ENCODE peak calls at places on chromosome 5, in seven cellular contexts. D, S, V, O, N, Y and G are unnamed samples.

GRCh38 chr5:81007637-81008027 is 47.5 kb downstream of the RASGRF2 start:
- DNase-seq in D (no peak), S (no peak), V (no peak), O (no peak), N (no peak), Y (no peak), G (no peak)

GRCh38 chr5:138596105-138596987 is 21.1 kb upstream of the HSPA9 start:
- DNase-seq in D (no peak), S (peak), V (no peak), O (peak), N (peak), Y (no peak), G (no peak)

GRCh38 chr5:31096238-31096865 is 97.1 kb upstream of the CDH6 start:
- DNase-seq in D (no peak), S (no peak), V (no peak), O (no peak), N (no peak), Y (no peak), G (no peak)

GRCh38 chr5:78738693-78739300 is 90.2 kb upstream of the LHFPL2 start:
- DNase-seq in D (no peak), S (no peak), V (no peak), O (no peak), N (no peak), Y (no peak), G (no peak)

GRCh38 chr5:12109075-12109688 is 204.9 kb upstream of the CTNND2 start:
- DNase-seq in D (no peak), S (no peak), V (no peak), O (no peak), N (no peak), Y (no peak), G (no peak)

GRCh38 chr5:160001457-160001856 is 7.5 kb upstream of the TTC1 start:
- DNase-seq in D (no peak), S (no peak), V (no peak), O (no peak), N (no peak), Y (no peak), G (no peak)

GRCh38 chr5:167743685-167744084 is 547.8 kb upstream of the WWC1 start:
- DNase-seq in D (peak), S (no peak), V (no peak), O (no peak), N (no peak), Y (no peak), G (peak)

GRCh38 chr5:34682926-34683623 is 26.9 kb downstream of the RAI14 start:
- DNase-seq in D (no peak), S (no peak), V (no peak), O (no peak), N (no peak), Y (no peak), G (no peak)

GRCh38 chr5:79576606-79577289 is 35.5 kb upstream of the TENT2 start:
- DNase-seq in D (no peak), S (no peak), V (no peak), O (no peak), N (no peak), Y (no peak), G (no peak)

GRCh38 chr5:14716755-14717752 is 52.5 kb downstream of the OTULIN start:
- DNase-seq in D (no peak), S (no peak), V (no peak), O (no peak), N (no peak), Y (no peak), G (no peak)

GRCh38 chr5:96344678-96345612 is 88.1 kb downstream of the PCSK1 start:
- DNase-seq in D (peak), S (no peak), V (no peak), O (peak), N (peak), Y (no peak), G (peak)

GRCh38 chr5:77356740-77357139 is 135.4 kb downstream of the WDR41 start:
- DNase-seq in D (peak), S (no peak), V (no peak), O (no peak), N (no peak), Y (no peak), G (peak)

GRCh38 chr5:53008751-53009150 is 19.6 kb downstream of the ITGA2 start:
- DNase-seq in D (peak), S (no peak), V (no peak), O (no peak), N (peak), Y (no peak), G (peak)

GRCh38 chr5:32942225-32942989 is 231.3 kb downstream of the NPR3 start:
- DNase-seq in D (no peak), S (no peak), V (no peak), O (peak), N (peak), Y (no peak), G (no peak)

GRCh38 chr5:34488984-34489383 is 167.1 kb upstream of the RAI14 start:
- DNase-seq in D (no peak), S (no peak), V (no peak), O (no peak), N (no peak), Y (no peak), G (no peak)

GRCh38 chr5:14036514-14036913 is 92.0 kb upstream of the DNAH5 start:
- DNase-seq in D (no peak), S (no peak), V (no peak), O (peak), N (no peak), Y (no peak), G (peak)

GRCh38 chr5:117547192-117547591 is 972.6 kb upstream of the SEMA6A start:
- DNase-seq in D (no peak), S (no peak), V (no peak), O (no peak), N (no peak), Y (no peak), G (no peak)

GRCh38 chr5:132747693-132748440 is 641 bp downstream of the CCNI2 start:
- DNase-seq in D (no peak), S (no peak), V (no peak), O (no peak), N (no peak), Y (peak), G (no peak)

GRCh38 chr5:144328980-144329379 is 158.3 kb downstream of the KCTD16 start:
- DNase-seq in D (no peak), S (no peak), V (no peak), O (no peak), N (no peak), Y (no peak), G (no peak)

GRCh38 chr5:80125962-80126480 is 90.9 kb downstream of the THBS4 start:
- DNase-seq in D (peak), S (no peak), V (no peak), O (no peak), N (peak), Y (no peak), G (peak)

GRCh38 chr5:33343661-33344327 is 97.0 kb upstream of the TARS1 start:
- DNase-seq in D (peak), S (no peak), V (no peak), O (no peak), N (no peak), Y (no peak), G (peak)

GRCh38 chr5:110844251-110844650 is 105.4 kb downstream of the SLC25A46 start:
- DNase-seq in D (no peak), S (no peak), V (no peak), O (no peak), N (no peak), Y (no peak), G (no peak)

GRCh38 chr5:173047838-173048105 is 8.4 kb upstream of the CREBRF start:
- DNase-seq in D (no peak), S (no peak), V (no peak), O (no peak), N (no peak), Y (no peak), G (no peak)

GRCh38 chr5:111685969-111686368 is 71.0 kb downstream of the NREP start:
- DNase-seq in D (no peak), S (no peak), V (no peak), O (peak), N (peak), Y (no peak), G (no peak)

GRCh38 chr5:6788439-6788838 is 75.2 kb downstream of the TENT4A start:
- DNase-seq in D (no peak), S (no peak), V (no peak), O (no peak), N (no peak), Y (no peak), G (no peak)

GRCh38 chr5:174777545-174777944 is 53.2 kb downstream of the MSX2 start:
- DNase-seq in D (no peak), S (no peak), V (no peak), O (no peak), N (no peak), Y (no peak), G (no peak)

GRCh38 chr5:53350991-53351770 is 129.2 kb upstream of the FST start:
- DNase-seq in D (no peak), S (no peak), V (no peak), O (no peak), N (no peak), Y (no peak), G (no peak)

GRCh38 chr5:8949908-8950307 is 596.0 kb downstream of the SEMA5A start:
- DNase-seq in D (no peak), S (no peak), V (no peak), O (no peak), N (no peak), Y (no peak), G (no peak)

GRCh38 chr5:42591026-42591425 is 165.6 kb upstream of the CCDC152 start:
- DNase-seq in D (peak), S (peak), V (peak), O (no peak), N (no peak), Y (no peak), G (no peak)

GRCh38 chr5:29193972-29194371 is 1999.5 kb upstream of the CDH6 start:
- DNase-seq in D (no peak), S (no peak), V (no peak), O (no peak), N (no peak), Y (no peak), G (no peak)

GRCh38 chr5:51391175-51391574 is 7.9 kb downstream of the ISL1 start:
- DNase-seq in D (no peak), S (no peak), V (no peak), O (no peak), N (no peak), Y (no peak), G (no peak)

GRCh38 chr5:15554542-15554941 is 54.6 kb downstream of the FBXL7 start:
- DNase-seq in D (no peak), S (no peak), V (no peak), O (no peak), N (no peak), Y (no peak), G (no peak)

GRCh38 chr5:132807163-132807838 is 5.8 kb upstream of the SOWAHA start:
- DNase-seq in D (no peak), S (peak), V (no peak), O (peak), N (peak), Y (peak), G (no peak)

GRCh38 chr5:138502121-138502520 is 36.8 kb downstream of the EGR1 start:
- DNase-seq in D (peak), S (no peak), V (no peak), O (no peak), N (no peak), Y (no peak), G (no peak)

GRCh38 chr5:134436523-134437339 is 25.1 kb upstream of the CDKN2AIPNL start:
- DNase-seq in D (peak), S (peak), V (peak), O (no peak), N (peak), Y (peak), G (peak)

GRCh38 chr5:104998572-104998971 is 1436.0 kb upstream of the NUDT12 start:
- DNase-seq in D (no peak), S (no peak), V (no peak), O (no peak), N (no peak), Y (no peak), G (no peak)

GRCh38 chr5:159341914-159342313 is 11.6 kb upstream of the IL12B start:
- DNase-seq in D (peak), S (no peak), V (no peak), O (no peak), N (peak), Y (peak), G (peak)

GRCh38 chr5:90793183-90793582 is 234.6 kb downstream of the ADGRV1 start:
- DNase-seq in D (no peak), S (no peak), V (no peak), O (no peak), N (no peak), Y (no peak), G (no peak)
- TF ChIP-seq CTCF in D (peak), S (no peak), V (no peak), O (no peak), N (peak), Y (no peak), G (peak)

GRCh38 chr5:24535646-24536045 is 109.1 kb downstream of the CDH10 start:
- DNase-seq in D (no peak), S (no peak), V (no peak), O (peak), N (peak), Y (no peak), G (no peak)
- TF ChIP-seq CTCF in D (no peak), S (no peak), V (no peak), O (peak), N (no peak), Y (no peak), G (no peak)

GRCh38 chr5:157324237-157324636 is 58.3 kb downstream of the CYFIP2 start:
- DNase-seq in D (no peak), S (no peak), V (no peak), O (no peak), N (peak), Y (no peak), G (no peak)
- TF ChIP-seq CTCF in D (peak), S (no peak), V (no peak), O (peak), N (peak), Y (no peak), G (peak)

DNA sequence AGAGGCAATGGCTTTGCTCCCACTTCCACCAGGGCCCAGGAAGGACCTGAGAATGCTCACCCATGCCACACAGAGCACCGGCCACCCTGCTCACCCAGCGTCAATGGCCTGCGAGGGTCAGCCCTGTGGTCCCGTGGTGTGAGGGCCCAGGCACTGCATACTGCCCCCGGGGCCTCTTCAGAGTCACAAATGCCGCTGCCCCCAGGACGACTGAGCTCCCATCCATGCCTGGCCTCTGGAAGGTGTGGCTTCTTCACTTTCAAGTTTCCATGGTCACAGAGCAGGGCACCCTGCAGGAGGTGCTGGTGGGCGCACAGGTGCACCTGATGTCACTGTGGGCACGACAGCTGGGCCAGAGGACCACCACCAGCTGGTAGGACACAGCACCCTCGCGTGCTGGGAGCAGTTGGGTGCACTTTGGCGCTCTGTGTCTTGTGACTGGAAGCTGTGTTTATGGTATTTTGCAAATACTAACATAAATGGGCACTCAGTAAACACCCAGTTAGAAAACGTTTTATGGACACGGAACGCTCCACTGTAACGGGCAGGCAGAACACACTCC is 12.5 kb upstream of the ZDHHC11 start:
- DNase-seq in D (no peak), S (no peak), V (no peak), O (no peak), N (no peak), Y (no peak), G (no peak)
- TF ChIP-seq CTCF in D (no peak), S (no peak), V (no peak), O (no peak), N (no peak), Y (no peak), G (no peak)

DNA sequence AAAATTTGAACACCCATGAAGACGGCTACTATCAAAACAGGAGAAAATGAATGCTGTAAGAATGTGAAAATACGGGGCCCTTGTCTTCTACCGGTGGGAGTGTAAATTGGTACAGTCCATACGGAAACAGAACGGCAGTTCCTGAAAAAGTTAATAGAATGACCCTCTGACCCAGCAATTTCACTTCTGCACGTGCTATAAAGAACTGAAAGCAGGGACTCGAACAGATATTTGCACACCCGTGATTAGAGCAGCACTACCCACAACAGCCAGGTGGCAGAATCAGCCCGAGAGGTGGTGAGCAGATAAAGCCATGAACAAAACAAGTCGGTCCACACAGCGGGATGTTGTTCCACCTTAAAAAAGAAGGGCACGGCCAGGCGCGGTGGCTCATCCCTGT is 22.6 kb upstream of the SLC12A7 start:
- DNase-seq in D (no peak), S (no peak), V (no peak), O (no peak), N (no peak), Y (no peak), G (no peak)
- TF ChIP-seq CTCF in D (no peak), S (no peak), V (no peak), O (peak), N (no peak), Y (peak), G (no peak)

GRCh38 chr5:57097526-57097925 is 76.3 kb upstream of the GPBP1 start:
- DNase-seq in D (no peak), S (no peak), V (no peak), O (no peak), N (no peak), Y (no peak), G (no peak)

DNA sequence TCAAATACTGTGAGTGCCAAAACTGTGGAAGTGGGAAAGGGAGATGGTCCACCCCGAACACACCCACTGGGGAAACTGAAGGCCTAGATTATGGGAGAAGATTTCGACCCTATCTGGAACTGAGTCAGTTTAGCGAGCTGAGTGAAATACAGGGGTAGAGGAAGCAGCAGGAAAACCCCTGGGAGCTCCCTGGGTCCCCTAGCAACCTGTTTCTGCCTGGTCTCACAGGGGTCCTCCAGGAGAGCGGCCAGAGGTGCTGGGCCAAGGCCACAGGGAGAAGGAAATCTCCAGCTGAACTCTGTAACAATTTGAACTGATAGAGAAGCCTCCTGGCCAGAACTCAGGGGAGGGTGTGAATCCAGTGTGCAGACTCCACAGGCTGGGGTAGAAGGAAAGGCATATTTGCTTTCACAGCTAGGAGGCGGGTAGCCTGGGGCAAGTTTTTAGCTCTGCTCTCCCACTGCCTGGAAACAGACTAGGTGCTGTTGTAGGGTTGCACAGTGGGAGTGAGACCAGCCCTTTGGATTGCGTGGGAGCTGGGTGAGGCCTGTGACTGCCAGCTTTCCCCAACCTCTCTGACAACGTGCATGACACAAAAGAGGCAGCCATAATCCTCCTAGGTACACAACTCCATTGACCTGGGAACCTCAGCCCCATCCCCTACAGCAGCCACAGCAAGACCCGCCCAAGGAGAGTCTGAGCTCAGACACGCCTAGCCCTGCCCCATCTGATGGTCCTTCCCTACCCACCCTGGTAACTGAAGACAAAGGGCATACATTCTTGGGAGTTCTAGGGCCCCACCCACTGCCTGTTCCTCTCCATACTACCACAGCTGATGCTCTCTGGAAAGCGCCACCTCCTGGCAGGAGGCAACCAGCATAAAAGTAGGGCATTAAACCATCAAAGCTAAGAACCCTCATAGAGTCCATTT is 78.8 kb upstream of the GPBP1 start:
- DNase-seq in D (no peak), S (no peak), V (no peak), O (peak), N (peak), Y (no peak), G (peak)
- TF ChIP-seq CTCF in D (no peak), S (no peak), V (no peak), O (peak), N (peak), Y (no peak), G (peak)

GRCh38 chr5:116475232-116475828 is 99.3 kb downstream of the SEMA6A start:
- DNase-seq in D (no peak), S (no peak), V (no peak), O (no peak), N (no peak), Y (no peak), G (no peak)

GRCh38 chr5:116476903-116477537 is 97.6 kb downstream of the SEMA6A start:
- DNase-seq in D (no peak), S (no peak), V (no peak), O (no peak), N (peak), Y (no peak), G (no peak)

GRCh38 chr5:116468583-116468982 is 106.0 kb downstream of the SEMA6A start:
- DNase-seq in D (no peak), S (no peak), V (no peak), O (no peak), N (no peak), Y (no peak), G (no peak)

GRCh38 chr5:116473706-116474105 is 100.9 kb downstream of the SEMA6A start:
- DNase-seq in D (no peak), S (no peak), V (no peak), O (no peak), N (no peak), Y (no peak), G (no peak)

GRCh38 chr5:116472274-116472673 is 102.3 kb downstream of the SEMA6A start:
- DNase-seq in D (no peak), S (no peak), V (no peak), O (no peak), N (no peak), Y (no peak), G (no peak)
- TF ChIP-seq CTCF in D (no peak), S (no peak), V (no peak), O (peak), N (no peak), Y (no peak), G (peak)

DNA sequence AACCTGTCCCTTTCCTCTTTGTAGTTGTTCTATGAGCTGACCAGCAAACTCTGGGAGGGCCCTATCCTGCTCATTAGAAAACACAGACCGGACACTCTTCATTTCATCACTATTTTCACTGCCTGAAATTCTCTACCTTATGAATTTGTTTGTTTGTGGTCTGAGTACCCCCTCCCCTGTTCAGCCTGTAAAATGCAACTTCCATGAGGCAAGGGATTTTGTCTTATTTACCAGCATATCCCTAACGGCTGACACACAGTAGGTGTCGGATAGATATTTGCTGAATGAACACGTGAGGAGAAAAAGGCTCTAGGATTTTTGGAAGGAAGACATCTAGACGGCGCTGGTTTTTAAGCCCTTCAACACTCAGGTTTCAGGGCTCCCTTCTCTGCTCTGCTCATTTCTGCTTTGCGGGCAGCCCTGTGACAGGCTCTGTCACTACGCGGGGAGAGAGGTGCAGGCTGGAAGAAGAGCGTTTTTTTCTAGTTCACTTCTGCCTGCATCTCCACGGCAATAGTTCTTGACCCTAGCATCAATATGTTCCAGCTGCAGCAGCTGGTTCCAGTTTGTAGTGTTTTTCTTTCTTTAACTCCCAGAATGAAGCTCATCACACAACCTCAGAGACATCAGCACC is 41.0 kb downstream of the KCNMB1 start:
- DNase-seq in D (peak), S (no peak), V (no peak), O (peak), N (no peak), Y (no peak), G (no peak)
- TF ChIP-seq CTCF in D (no peak), S (peak), V (peak), O (peak), N (peak), Y (peak), G (no peak)

GRCh38 chr5:151225071-151225470 is 1.2 kb upstream of the CCDC69 start:
- DNase-seq in D (no peak), S (no peak), V (no peak), O (no peak), N (no peak), Y (no peak), G (no peak)
- TF ChIP-seq CTCF in D (no peak), S (no peak), V (no peak), O (no peak), N (no peak), Y (no peak), G (no peak)